ENCODE peak calls at places on chromosomes 7 and 10, in ten cellular contexts. One of them, this sample, is unnamed.

GRCh38 chr10:54682554-54682953 is 118.5 kb downstream of the PCDH15 start:
- DNase-seq in cardiac muscle cell: no peak
- DNase-seq in gastrocnemius medialis: no peak
- DNase-seq in activated T-cell treated with anti-CD3 and anti-CD28 coated beads for 1 hour: no peak
- DNase-seq in NCI-H1417: no peak
- DNase-seq in T-helper 9 cell: no peak
- DNase-seq in effector memory CD8-positive, alpha-beta T cell: no peak
- DNase-seq in NCI-H2029: no peak
- DNase-seq in frontal cortex: no peak
- DNase-seq in endothelial cell: no peak
- DNase-seq in this sample: no peak

GRCh38 chr7:104794154-104794553 is 219.9 kb upstream of the KMT2E start:
- DNase-seq in cardiac muscle cell: no peak
- DNase-seq in gastrocnemius medialis: no peak
- DNase-seq in activated T-cell treated with anti-CD3 and anti-CD28 coated beads for 1 hour: no peak
- DNase-seq in NCI-H1417: no peak
- DNase-seq in T-helper 9 cell: no peak
- DNase-seq in effector memory CD8-positive, alpha-beta T cell: no peak
- DNase-seq in NCI-H2029: no peak
- DNase-seq in frontal cortex: no peak
- DNase-seq in endothelial cell: no peak
- DNase-seq in this sample: no peak

GRCh38 chr7:68511281-68511680 is 1087.0 kb upstream of the AUTS2 start:
- DNase-seq in cardiac muscle cell: peak
- DNase-seq in gastrocnemius medialis: no peak
- DNase-seq in activated T-cell treated with anti-CD3 and anti-CD28 coated beads for 1 hour: no peak
- DNase-seq in NCI-H1417: peak
- DNase-seq in T-helper 9 cell: no peak
- DNase-seq in effector memory CD8-positive, alpha-beta T cell: no peak
- DNase-seq in NCI-H2029: no peak
- DNase-seq in frontal cortex: no peak
- DNase-seq in endothelial cell: no peak
- DNase-seq in this sample: no peak

GRCh38 chr10:30467939-30468338 is 34.0 kb downstream of the MAP3K8 start:
- DNase-seq in cardiac muscle cell: no peak
- DNase-seq in gastrocnemius medialis: no peak
- DNase-seq in activated T-cell treated with anti-CD3 and anti-CD28 coated beads for 1 hour: no peak
- DNase-seq in NCI-H1417: no peak
- DNase-seq in T-helper 9 cell: no peak
- DNase-seq in effector memory CD8-positive, alpha-beta T cell: no peak
- DNase-seq in NCI-H2029: no peak
- DNase-seq in frontal cortex: no peak
- DNase-seq in endothelial cell: no peak
- DNase-seq in this sample: no peak

GRCh38 chr7:16874061-16874460 is 7.7 kb downstream of the AGR3 start:
- DNase-seq in cardiac muscle cell: no peak
- DNase-seq in gastrocnemius medialis: no peak
- DNase-seq in activated T-cell treated with anti-CD3 and anti-CD28 coated beads for 1 hour: no peak
- DNase-seq in NCI-H1417: no peak
- DNase-seq in T-helper 9 cell: no peak
- DNase-seq in effector memory CD8-positive, alpha-beta T cell: no peak
- DNase-seq in NCI-H2029: no peak
- DNase-seq in frontal cortex: no peak
- DNase-seq in endothelial cell: no peak
- DNase-seq in this sample: no peak

GRCh38 chr7:45259966-45260646 is 102.5 kb downstream of the RAMP3 start:
- DNase-seq in cardiac muscle cell: peak
- DNase-seq in gastrocnemius medialis: peak
- DNase-seq in activated T-cell treated with anti-CD3 and anti-CD28 coated beads for 1 hour: peak
- DNase-seq in NCI-H1417: peak
- DNase-seq in T-helper 9 cell: peak
- DNase-seq in effector memory CD8-positive, alpha-beta T cell: peak
- DNase-seq in NCI-H2029: peak
- DNase-seq in frontal cortex: peak
- DNase-seq in endothelial cell: peak
- DNase-seq in this sample: peak

GRCh38 chr10:74628136-74628535 is 198.3 kb upstream of the KAT6B start:
- DNase-seq in cardiac muscle cell: no peak
- DNase-seq in gastrocnemius medialis: no peak
- DNase-seq in activated T-cell treated with anti-CD3 and anti-CD28 coated beads for 1 hour: no peak
- DNase-seq in NCI-H1417: no peak
- DNase-seq in T-helper 9 cell: no peak
- DNase-seq in effector memory CD8-positive, alpha-beta T cell: no peak
- DNase-seq in NCI-H2029: no peak
- DNase-seq in frontal cortex: no peak
- DNase-seq in endothelial cell: no peak
- DNase-seq in this sample: no peak

GRCh38 chr7:1651031-1651446 is 19.0 kb upstream of the ELFN1 start:
- DNase-seq in cardiac muscle cell: no peak
- DNase-seq in gastrocnemius medialis: no peak
- DNase-seq in activated T-cell treated with anti-CD3 and anti-CD28 coated beads for 1 hour: no peak
- DNase-seq in NCI-H1417: no peak
- DNase-seq in T-helper 9 cell: no peak
- DNase-seq in effector memory CD8-positive, alpha-beta T cell: no peak
- DNase-seq in NCI-H2029: no peak
- DNase-seq in frontal cortex: no peak
- DNase-seq in endothelial cell: no peak
- DNase-seq in this sample: no peak

GRCh38 chr7:158407581-158408331 is 179.9 kb downstream of the PTPRN2 start:
- DNase-seq in cardiac muscle cell: peak
- DNase-seq in gastrocnemius medialis: no peak
- DNase-seq in activated T-cell treated with anti-CD3 and anti-CD28 coated beads for 1 hour: no peak
- DNase-seq in NCI-H1417: peak
- DNase-seq in T-helper 9 cell: no peak
- DNase-seq in effector memory CD8-positive, alpha-beta T cell: no peak
- DNase-seq in NCI-H2029: peak
- DNase-seq in frontal cortex: peak
- DNase-seq in endothelial cell: no peak
- DNase-seq in this sample: no peak

GRCh38 chr7:100893910-100894763 is 1.6 kb downstream of the ACHE start:
- DNase-seq in cardiac muscle cell: no peak
- DNase-seq in gastrocnemius medialis: peak
- DNase-seq in activated T-cell treated with anti-CD3 and anti-CD28 coated beads for 1 hour: no peak
- DNase-seq in NCI-H1417: no peak
- DNase-seq in T-helper 9 cell: no peak
- DNase-seq in effector memory CD8-positive, alpha-beta T cell: no peak
- DNase-seq in NCI-H2029: no peak
- DNase-seq in frontal cortex: no peak
- DNase-seq in endothelial cell: no peak
- DNase-seq in this sample: no peak

GRCh38 chr7:94391716-94392390 is 2.8 kb upstream of the COL1A2 start:
- DNase-seq in cardiac muscle cell: peak
- DNase-seq in gastrocnemius medialis: no peak
- DNase-seq in activated T-cell treated with anti-CD3 and anti-CD28 coated beads for 1 hour: no peak
- DNase-seq in NCI-H1417: no peak
- DNase-seq in T-helper 9 cell: no peak
- DNase-seq in effector memory CD8-positive, alpha-beta T cell: no peak
- DNase-seq in NCI-H2029: no peak
- DNase-seq in frontal cortex: no peak
- DNase-seq in endothelial cell: no peak
- DNase-seq in this sample: no peak

GRCh38 chr10:45427956-45428338 is 53.9 kb downstream of the ALOX5 start:
- DNase-seq in cardiac muscle cell: no peak
- DNase-seq in gastrocnemius medialis: no peak
- DNase-seq in activated T-cell treated with anti-CD3 and anti-CD28 coated beads for 1 hour: no peak
- DNase-seq in NCI-H1417: no peak
- DNase-seq in T-helper 9 cell: no peak
- DNase-seq in effector memory CD8-positive, alpha-beta T cell: no peak
- DNase-seq in NCI-H2029: no peak
- DNase-seq in frontal cortex: no peak
- DNase-seq in endothelial cell: no peak
- DNase-seq in this sample: no peak

GRCh38 chr7:760006-760405 is 32.9 kb upstream of the PRKAR1B start:
- DNase-seq in cardiac muscle cell: no peak
- DNase-seq in gastrocnemius medialis: no peak
- DNase-seq in activated T-cell treated with anti-CD3 and anti-CD28 coated beads for 1 hour: no peak
- DNase-seq in NCI-H1417: no peak
- DNase-seq in T-helper 9 cell: no peak
- DNase-seq in effector memory CD8-positive, alpha-beta T cell: no peak
- DNase-seq in NCI-H2029: no peak
- DNase-seq in frontal cortex: no peak
- DNase-seq in endothelial cell: no peak
- DNase-seq in this sample: no peak

This sample was measured in activated effector memory CD4-positive, alpha-beta T cell treated with Interleukin-2 at 50 U/mL for 16 hours.